ENCODE peak calls at places on chromosomes 13 and 19, in ten cellular contexts. L is RWPE1, Q is mucosa of descending colon, M is adrenal gland, K is H9, W is left lung, T is colonic mucosa, H is B cell, P is esophagus squamous epithelium, F is uterus. X is an unnamed sample.

GRCh38 chr13:27403727-27404385 is 20.6 kb upstream of the GTF3A start:
- DNase-seq in L (no peak), P (no peak), K (no peak), F (no peak), Q (peak), W (no peak), H (no peak), T (peak), M (no peak), X (no peak)

GRCh38 chr13:100363874-100364273 is 224.7 kb downstream of the GGACT start:
- DNase-seq in P (no peak), W (no peak), H (no peak), T (no peak), F (no peak), M (no peak), L (peak), Q (no peak), K (no peak), X (peak)

GRCh38 chr13:46995874-46996273 is 99.0 kb upstream of the HTR2A start:
- DNase-seq in P (no peak), W (no peak), Q (no peak), T (no peak), F (no peak), L (no peak), K (no peak), H (peak), M (no peak), X (no peak)

GRCh38 chr19:50025794-50026549 is at the start of gene ZNF473:
- DNase-seq in Q (peak), H (peak), W (peak), P (peak), L (peak), T (peak), M (peak), K (peak), F (peak), X (peak)

GRCh38 chr19:7862413-7862951 is 11.7 kb downstream of the PRR36 start:
- DNase-seq in P (no peak), F (no peak), L (peak), Q (peak), M (peak), T (peak), W (peak), H (peak), K (peak), X (no peak)

GRCh38 chr19:17835182-17836006 is 12.4 kb downstream of the JAK3 start:
- DNase-seq in M (no peak), W (no peak), F (no peak), T (no peak), L (no peak), K (no peak), H (no peak), Q (no peak), P (no peak), X (no peak)

GRCh38 chr13:48158915-48159314 is 64.0 kb upstream of the MED4 start:
- DNase-seq in Q (no peak), K (no peak), F (no peak), W (peak), L (no peak), M (no peak), T (no peak), H (no peak), P (no peak), X (no peak)

GRCh38 chr19:53908106-53908932 is 759 bp upstream of the CACNG7 start:
- DNase-seq in L (peak), H (peak), T (peak), M (peak), P (no peak), W (no peak), K (peak), Q (peak), F (peak), X (peak)

GRCh38 chr13:25796474-25796873 is 255.3 kb downstream of the SHISA2 start:
- DNase-seq in Q (no peak), H (no peak), L (no peak), F (no peak), M (no peak), P (no peak), W (no peak), T (no peak), K (no peak), X (no peak)

GRCh38 chr13:93900735-93901134 is 578.7 kb downstream of the DCT start:
- DNase-seq in T (no peak), L (no peak), K (no peak), H (no peak), F (no peak), Q (no peak), P (no peak), W (no peak), M (no peak), X (no peak)

GRCh38 chr13:29621401-29621800 is 25.9 kb upstream of the SLC7A1 start:
- DNase-seq in Q (no peak), W (no peak), H (no peak), M (no peak), P (no peak), T (no peak), F (no peak), L (no peak), K (no peak), X (peak)

GRCh38 chr19:8614455-8614854 is 3.9 kb upstream of the ADAMTS10 start:
- DNase-seq in T (no peak), W (no peak), M (no peak), H (no peak), Q (no peak), K (no peak), P (no peak), L (no peak), F (no peak), X (no peak)

GRCh38 chr13:111160648-111161047 is 45.5 kb downstream of the ARHGEF7 start:
- DNase-seq in L (no peak), W (no peak), T (no peak), K (no peak), M (no peak), H (no peak), Q (no peak), F (no peak), P (no peak), X (no peak)

GRCh38 chr13:21033224-21033855 is 28.0 kb downstream of the LATS2 start:
- DNase-seq in F (no peak), L (no peak), W (no peak), T (no peak), M (peak), P (no peak), Q (no peak), H (no peak), K (no peak), X (peak)

GRCh38 chr19:14505488-14506239 is 9.7 kb upstream of the GIPC1 start:
- DNase-seq in P (no peak), F (no peak), H (peak), K (peak), T (peak), W (peak), L (peak), Q (peak), M (no peak), X (peak)

GRCh38 chr19:4088975-4089374 is 22.3 kb upstream of the ZBTB7A start:
- DNase-seq in L (no peak), Q (no peak), F (no peak), W (no peak), M (no peak), T (peak), P (no peak), H (peak), K (no peak), X (no peak)

GRCh38 chr19:12778020-12778904 is 2.9 kb upstream of the HOOK2 start:
- DNase-seq in W (peak), K (peak), M (peak), Q (peak), T (peak), P (no peak), L (peak), H (peak), F (peak), X (peak)

GRCh38 chr19:35975608-35976214 is 19.3 kb upstream of the SDHAF1 start:
- DNase-seq in L (peak), W (no peak), P (no peak), T (no peak), F (no peak), K (no peak), M (no peak), H (no peak), Q (no peak), X (no peak)

GRCh38 chr13:57314897-57315520 is 148.0 kb downstream of the PRR20E start:
- DNase-seq in M (no peak), T (no peak), H (no peak), L (no peak), W (no peak), P (no peak), K (no peak), Q (no peak), F (no peak), X (no peak)

GRCh38 chr19:29887498-29887897 is 54.5 kb upstream of the URI1 start:
- DNase-seq in H (no peak), L (no peak), M (no peak), K (no peak), Q (no peak), F (no peak), T (no peak), P (no peak), W (no peak), X (peak)

GRCh38 chr19:48351341-48351752 is 12.4 kb downstream of the TMEM143 start:
- DNase-seq in Q (peak), K (peak), F (no peak), M (peak), T (peak), L (peak), W (peak), P (no peak), H (peak), X (peak)

DNA sequence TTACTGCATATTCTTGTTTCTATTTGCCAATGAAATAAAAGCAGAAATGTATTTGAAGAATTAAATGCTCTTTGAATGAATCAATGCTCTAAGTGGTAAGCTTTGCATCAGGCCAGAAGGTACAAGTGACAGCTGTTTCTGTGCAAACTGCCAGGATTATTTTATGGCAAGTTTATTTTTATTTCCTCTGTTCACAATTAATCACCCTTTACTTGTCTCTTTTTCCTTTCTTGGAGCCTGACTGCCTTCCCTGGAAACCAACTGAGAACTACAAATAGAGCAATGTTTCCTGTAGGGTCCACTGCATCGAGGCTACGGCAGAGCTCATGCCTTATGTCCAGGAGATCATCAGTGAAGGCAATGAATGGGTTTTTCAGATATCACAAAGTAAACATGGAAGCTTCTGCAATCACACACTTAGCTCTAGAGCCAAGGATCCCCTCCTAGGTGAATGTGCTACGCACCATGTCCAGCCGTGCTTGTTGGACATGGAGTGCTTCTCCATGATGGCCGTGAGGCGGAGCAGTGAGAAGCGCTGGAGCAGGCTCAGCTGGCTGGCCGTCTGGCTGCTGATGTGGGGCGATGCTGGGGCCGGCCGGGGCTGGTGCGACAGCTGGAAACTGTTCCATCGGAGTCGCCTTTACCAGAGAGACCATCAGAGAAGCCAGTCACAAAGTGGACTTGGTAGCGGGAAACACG is 110.8 kb downstream of the KL start:
- DNase-seq in H (no peak), Q (no peak), W (no peak), P (no peak), M (no peak), T (no peak), L (no peak), F (peak), K (no peak), X (peak)
- TF ChIP-seq CTCF in H (no peak), Q (no peak), W (no peak), P (no peak), M (no peak), T (no peak), L (no peak), F (no peak), K (no peak), X (peak)

GRCh38 chr19:40530091-40530901 is 46.4 kb upstream of the SHKBP1 start:
- DNase-seq in Q (peak), K (peak), M (peak), T (peak), F (no peak), H (peak), P (no peak), W (no peak), L (no peak), X (no peak)
- TF ChIP-seq CTCF in Q (no peak), K (peak), M (peak), T (no peak), F (peak), H (no peak), P (no peak), W (no peak), L (peak), X (peak)

GRCh38 chr13:36840718-36841250 is 21.8 kb downstream of the RFXAP start:
- DNase-seq in Q (no peak), L (no peak), M (no peak), T (no peak), H (no peak), P (no peak), W (no peak), K (no peak), F (no peak), X (no peak)
- TF ChIP-seq CTCF in Q (no peak), L (no peak), M (no peak), T (no peak), H (no peak), P (no peak), W (no peak), K (peak), F (no peak), X (no peak)

GRCh38 chr19:47003611-47003935 is 16.1 kb upstream of the NPAS1 start:
- DNase-seq in T (no peak), L (no peak), M (no peak), F (no peak), H (no peak), K (no peak), W (no peak), P (no peak), Q (no peak), X (no peak)

GRCh38 chr19:47004012-47004465 is 15.6 kb upstream of the NPAS1 start:
- DNase-seq in P (no peak), H (no peak), F (no peak), K (peak), L (no peak), T (no peak), W (no peak), M (no peak), Q (no peak), X (no peak)

GRCh38 chr19:47001584-47001983 is 18.1 kb upstream of the NPAS1 start:
- DNase-seq in H (no peak), K (no peak), P (no peak), M (no peak), L (no peak), T (no peak), F (no peak), W (no peak), Q (no peak), X (no peak)

GRCh38 chr19:47002853-47003610 is 16.6 kb upstream of the NPAS1 start:
- DNase-seq in H (no peak), L (no peak), F (no peak), T (no peak), M (no peak), P (no peak), K (no peak), Q (no peak), W (no peak), X (no peak)

GRCh38 chr19:47002106-47002766 is 17.4 kb upstream of the NPAS1 start:
- DNase-seq in T (peak), H (no peak), Q (peak), F (no peak), W (no peak), P (no peak), M (no peak), L (no peak), K (no peak), X (no peak)
- TF ChIP-seq CTCF in T (no peak), H (no peak), Q (no peak), F (peak), W (no peak), P (no peak), M (no peak), L (no peak), K (peak), X (no peak)

GRCh38 chr13:90510319-90510718 is 837.2 kb upstream of the MIR17HG start:
- DNase-seq in K (no peak), M (no peak), F (no peak), Q (no peak), T (no peak), L (no peak), H (no peak), P (no peak), W (no peak), X (no peak)
- TF ChIP-seq CTCF in K (no peak), M (no peak), F (no peak), Q (no peak), T (no peak), L (no peak), H (no peak), P (no peak), W (no peak), X (no peak)

GRCh38 chr13:64997438-64997837 is 2232.7 kb downstream of the PCDH9 start:
- DNase-seq in Q (no peak), L (no peak), T (no peak), H (no peak), F (no peak), W (no peak), P (no peak), K (no peak), M (no peak), X (no peak)
- TF ChIP-seq CTCF in Q (no peak), L (no peak), T (no peak), H (no peak), F (no peak), W (no peak), P (no peak), K (peak), M (no peak), X (peak)

GRCh38 chr13:45441633-45442032 is 23.1 kb upstream of the COG3 start:
- DNase-seq in H (no peak), Q (no peak), P (no peak), M (no peak), F (no peak), W (no peak), T (no peak), K (no peak), L (peak), X (no peak)
- TF ChIP-seq CTCF in H (no peak), Q (no peak), P (no peak), M (no peak), F (no peak), W (no peak), T (no peak), K (peak), L (no peak), X (peak)

GRCh38 chr13:80338781-80339577 is 1.9 kb downstream of the SPRY2 start:
- DNase-seq in L (peak), T (peak), K (peak), W (peak), P (peak), Q (peak), M (peak), H (peak), F (peak), X (peak)
- TF ChIP-seq CTCF in L (peak), T (no peak), K (no peak), W (no peak), P (no peak), Q (no peak), M (peak), H (no peak), F (no peak), X (peak)

X was measured in HFFc6.